ENCODE peak calls at places on chromosomes 5 and 9, in six cellular contexts. One of them, this sample, is unnamed.
A peak's percentile ranks its signal among the peaks of the same experiment; 100 is the strongest.

GRCh38 chr5:14595189-14595588 is 13.6 kb downstream of the OTULINL start:
- DNase-seq in cardiac septum: no peak
- DNase-seq in effector memory CD8-positive, alpha-beta T cell: no peak
- DNase-seq in fibroblast of pulmonary artery: no peak
- DNase-seq in foreskin keratinocyte: no peak
- DNase-seq in neuronal stem cell: no peak
- DNase-seq in this sample: no peak

GRCh38 chr5:116529615-116530014 is 45.0 kb downstream of the SEMA6A start:
- DNase-seq in neuronal stem cell: no peak
- DNase-seq in effector memory CD8-positive, alpha-beta T cell: no peak
- DNase-seq in cardiac septum: no peak
- DNase-seq in foreskin keratinocyte: no peak
- DNase-seq in fibroblast of pulmonary artery: no peak
- DNase-seq in this sample: no peak

GRCh38 chr5:41968153-41968723 is 43.2 kb downstream of the FBXO4 start:
- DNase-seq in neuronal stem cell: no peak
- DNase-seq in effector memory CD8-positive, alpha-beta T cell: no peak
- DNase-seq in fibroblast of pulmonary artery: no peak
- DNase-seq in foreskin keratinocyte: no peak
- DNase-seq in cardiac septum: no peak
- DNase-seq in this sample: no peak

GRCh38 chr9:90867101-90867500 is 65.5 kb downstream of the SYK start:
- DNase-seq in cardiac septum: no peak
- DNase-seq in effector memory CD8-positive, alpha-beta T cell: no peak
- DNase-seq in neuronal stem cell: no peak
- DNase-seq in fibroblast of pulmonary artery: no peak
- DNase-seq in foreskin keratinocyte: no peak
- DNase-seq in this sample: no peak

GRCh38 chr9:27870404-27870803 is 297.1 kb upstream of the C9orf72 start:
- DNase-seq in effector memory CD8-positive, alpha-beta T cell: no peak
- DNase-seq in neuronal stem cell: no peak
- DNase-seq in cardiac septum: no peak
- DNase-seq in fibroblast of pulmonary artery: no peak
- DNase-seq in foreskin keratinocyte: peak; percentile 26
- DNase-seq in this sample: peak; percentile 38

GRCh38 chr9:72931437-72931836 is 21.4 kb downstream of the ALDH1A1 start:
- DNase-seq in effector memory CD8-positive, alpha-beta T cell: no peak
- DNase-seq in cardiac septum: no peak
- DNase-seq in foreskin keratinocyte: no peak
- DNase-seq in neuronal stem cell: no peak
- DNase-seq in fibroblast of pulmonary artery: no peak
- DNase-seq in this sample: no peak

GRCh38 chr9:100720922-100721321 is 143.0 kb downstream of the CAVIN4 start:
- DNase-seq in cardiac septum: no peak
- DNase-seq in foreskin keratinocyte: no peak
- DNase-seq in neuronal stem cell: no peak
- DNase-seq in effector memory CD8-positive, alpha-beta T cell: no peak
- DNase-seq in fibroblast of pulmonary artery: peak; percentile 71
- DNase-seq in this sample: no peak

GRCh38 chr5:395921-396714 is 46.9 kb upstream of the EXOC3 start:
- DNase-seq in effector memory CD8-positive, alpha-beta T cell: no peak
- DNase-seq in cardiac septum: peak; percentile 65
- DNase-seq in foreskin keratinocyte: no peak
- DNase-seq in neuronal stem cell: no peak
- DNase-seq in fibroblast of pulmonary artery: no peak
- DNase-seq in this sample: no peak

GRCh38 chr9:90838098-90838497 is 36.5 kb downstream of the SYK start:
- DNase-seq in fibroblast of pulmonary artery: no peak
- DNase-seq in neuronal stem cell: no peak
- DNase-seq in cardiac septum: no peak
- DNase-seq in effector memory CD8-positive, alpha-beta T cell: no peak
- DNase-seq in foreskin keratinocyte: no peak
- DNase-seq in this sample: no peak

GRCh38 chr9:113223963-113224362 is 2.6 kb downstream of the SLC31A1 start:
- DNase-seq in fibroblast of pulmonary artery: peak; percentile 56
- DNase-seq in neuronal stem cell: no peak
- DNase-seq in effector memory CD8-positive, alpha-beta T cell: no peak
- DNase-seq in foreskin keratinocyte: no peak
- DNase-seq in cardiac septum: no peak
- DNase-seq in this sample: peak; percentile 17

GRCh38 chr9:696332-697090 is 145.0 kb upstream of the DMRT1 start:
- DNase-seq in fibroblast of pulmonary artery: peak; percentile 74
- DNase-seq in effector memory CD8-positive, alpha-beta T cell: no peak
- DNase-seq in foreskin keratinocyte: peak; percentile 70
- DNase-seq in cardiac septum: no peak
- DNase-seq in neuronal stem cell: no peak
- DNase-seq in this sample: no peak

GRCh38 chr9:135734616-135735144 is 32.7 kb downstream of the KCNT1 start:
- DNase-seq in neuronal stem cell: no peak
- DNase-seq in foreskin keratinocyte: no peak
- DNase-seq in cardiac septum: no peak
- DNase-seq in effector memory CD8-positive, alpha-beta T cell: no peak
- DNase-seq in fibroblast of pulmonary artery: no peak
- DNase-seq in this sample: no peak

GRCh38 chr5:94707359-94707758 is 88.9 kb downstream of the SLF1 start:
- DNase-seq in cardiac septum: no peak
- DNase-seq in fibroblast of pulmonary artery: no peak
- DNase-seq in effector memory CD8-positive, alpha-beta T cell: no peak
- DNase-seq in neuronal stem cell: no peak
- DNase-seq in foreskin keratinocyte: no peak
- DNase-seq in this sample: no peak

GRCh38 chr5:169970911-169971436 is 9.3 kb downstream of the INSYN2B start:
- DNase-seq in effector memory CD8-positive, alpha-beta T cell: no peak
- DNase-seq in foreskin keratinocyte: peak; percentile 98
- DNase-seq in cardiac septum: no peak
- DNase-seq in neuronal stem cell: no peak
- DNase-seq in fibroblast of pulmonary artery: peak; percentile 70
- DNase-seq in this sample: peak; percentile 89

GRCh38 chr5:135210286-135211055 is 176.4 kb upstream of the PITX1 start:
- DNase-seq in neuronal stem cell: no peak
- DNase-seq in fibroblast of pulmonary artery: no peak
- DNase-seq in foreskin keratinocyte: no peak
- DNase-seq in cardiac septum: no peak
- DNase-seq in effector memory CD8-positive, alpha-beta T cell: no peak
- DNase-seq in this sample: no peak

GRCh38 chr5:113683211-113683610 is 169.7 kb downstream of the YTHDC2 start:
- DNase-seq in effector memory CD8-positive, alpha-beta T cell: no peak
- DNase-seq in fibroblast of pulmonary artery: no peak
- DNase-seq in cardiac septum: no peak
- DNase-seq in neuronal stem cell: no peak
- DNase-seq in foreskin keratinocyte: no peak
- DNase-seq in this sample: no peak

GRCh38 chr5:69528609-69529008 is 31.4 kb upstream of the GTF2H2C start:
- DNase-seq in neuronal stem cell: no peak
- DNase-seq in effector memory CD8-positive, alpha-beta T cell: no peak
- DNase-seq in fibroblast of pulmonary artery: no peak
- DNase-seq in cardiac septum: no peak
- DNase-seq in foreskin keratinocyte: no peak
- DNase-seq in this sample: no peak

GRCh38 chr9:98597372-98597771 is 111.4 kb downstream of the GABBR2 start:
- DNase-seq in foreskin keratinocyte: no peak
- DNase-seq in effector memory CD8-positive, alpha-beta T cell: no peak
- DNase-seq in neuronal stem cell: no peak
- DNase-seq in fibroblast of pulmonary artery: peak; percentile 25
- DNase-seq in cardiac septum: no peak
- DNase-seq in this sample: no peak

GRCh38 chr9:107484117-107484723 is 5.3 kb downstream of the KLF4 start:
- DNase-seq in cardiac septum: no peak
- DNase-seq in foreskin keratinocyte: peak; percentile 67
- DNase-seq in neuronal stem cell: peak; percentile 41
- DNase-seq in fibroblast of pulmonary artery: peak; percentile 93
- DNase-seq in effector memory CD8-positive, alpha-beta T cell: no peak
- DNase-seq in this sample: peak; percentile 60

GRCh38 chr9:27491164-27491563 is 32.9 kb upstream of the IFNK start:
- DNase-seq in cardiac septum: no peak
- DNase-seq in effector memory CD8-positive, alpha-beta T cell: no peak
- DNase-seq in foreskin keratinocyte: peak; percentile 58
- DNase-seq in fibroblast of pulmonary artery: peak; percentile 35
- DNase-seq in neuronal stem cell: no peak
- DNase-seq in this sample: peak; percentile 43

GRCh38 chr5:65742565-65743231 is 20.7 kb downstream of the NLN start:
- DNase-seq in neuronal stem cell: no peak
- DNase-seq in cardiac septum: no peak
- DNase-seq in foreskin keratinocyte: peak; percentile 77
- DNase-seq in fibroblast of pulmonary artery: peak; percentile 82
- DNase-seq in effector memory CD8-positive, alpha-beta T cell: no peak
- DNase-seq in this sample: peak; percentile 76

GRCh38 chr9:137716694-137717287 is 98.0 kb downstream of the EHMT1 start:
- DNase-seq in cardiac septum: no peak
- DNase-seq in effector memory CD8-positive, alpha-beta T cell: no peak
- DNase-seq in foreskin keratinocyte: no peak
- DNase-seq in fibroblast of pulmonary artery: no peak
- DNase-seq in neuronal stem cell: no peak
- DNase-seq in this sample: no peak

GRCh38 chr5:130055572-130055971 is 151.3 kb downstream of the CHSY3 start:
- DNase-seq in fibroblast of pulmonary artery: no peak
- DNase-seq in effector memory CD8-positive, alpha-beta T cell: no peak
- DNase-seq in cardiac septum: no peak
- DNase-seq in foreskin keratinocyte: no peak
- DNase-seq in neuronal stem cell: no peak
- DNase-seq in this sample: no peak

GRCh38 chr9:97561501-97561900 is 60.0 kb downstream of the TMOD1 start:
- DNase-seq in neuronal stem cell: no peak
- DNase-seq in foreskin keratinocyte: no peak
- DNase-seq in effector memory CD8-positive, alpha-beta T cell: no peak
- DNase-seq in fibroblast of pulmonary artery: no peak
- DNase-seq in cardiac septum: no peak
- DNase-seq in this sample: no peak

This sample was measured in mammary epithelial cell.